ENCODE peak calls at places on chromosome 21, in eight cellular contexts. One of them, this sample, is unnamed.

GRCh38 chr21:26028183-26028582 is 142.4 kb downstream of the APP start:
- DNase-seq in NCI-H345: no peak
- DNase-seq in ovary: no peak
- DNase-seq in osteoblast: peak; percentile 69
- DNase-seq in AG08396: no peak
- DNase-seq in lung: no peak
- DNase-seq in retina: no peak
- DNase-seq in hippocampal formation: no peak
- DNase-seq in this sample: no peak

GRCh38 chr21:31316488-31317169 is 27.4 kb downstream of the TIAM1 start:
- DNase-seq in hippocampal formation: no peak
- DNase-seq in retina: no peak
- DNase-seq in osteoblast: no peak
- DNase-seq in AG08396: no peak
- DNase-seq in lung: no peak
- DNase-seq in ovary: no peak
- DNase-seq in NCI-H345: no peak
- DNase-seq in this sample: no peak

GRCh38 chr21:31283025-31283424 is 61.0 kb downstream of the TIAM1 start:
- DNase-seq in NCI-H345: no peak
- DNase-seq in ovary: no peak
- DNase-seq in retina: no peak
- DNase-seq in hippocampal formation: no peak
- DNase-seq in osteoblast: no peak
- DNase-seq in AG08396: no peak
- DNase-seq in lung: no peak
- DNase-seq in this sample: no peak

GRCh38 chr21:42063206-42063577 is 7.9 kb upstream of the UMODL1 start:
- DNase-seq in lung: peak; percentile 72
- DNase-seq in osteoblast: peak; percentile 85
- DNase-seq in ovary: no peak
- DNase-seq in NCI-H345: peak; percentile 93
- DNase-seq in hippocampal formation: no peak
- DNase-seq in retina: peak; percentile 61
- DNase-seq in AG08396: no peak
- DNase-seq in this sample: no peak

GRCh38 chr21:31557421-31557955 is 102.0 kb upstream of the SOD1 start:
- DNase-seq in AG08396: no peak
- DNase-seq in hippocampal formation: no peak
- DNase-seq in ovary: no peak
- DNase-seq in retina: peak; percentile 82
- DNase-seq in osteoblast: peak; percentile 58
- DNase-seq in lung: no peak
- DNase-seq in NCI-H345: peak; percentile 65
- DNase-seq in this sample: no peak

GRCh38 chr21:41387824-41388223 is 26.0 kb downstream of the MX2 start:
- DNase-seq in ovary: no peak
- DNase-seq in osteoblast: no peak
- DNase-seq in NCI-H345: no peak
- DNase-seq in retina: no peak
- DNase-seq in hippocampal formation: no peak
- DNase-seq in AG08396: no peak
- DNase-seq in lung: no peak
- DNase-seq in this sample: no peak

GRCh38 chr21:43916691-43917514 is 51.9 kb downstream of the AGPAT3 start:
- DNase-seq in osteoblast: peak; percentile 90
- DNase-seq in NCI-H345: no peak
- DNase-seq in lung: no peak
- DNase-seq in hippocampal formation: no peak
- DNase-seq in ovary: no peak
- DNase-seq in retina: no peak
- DNase-seq in AG08396: peak; percentile 63
- DNase-seq in this sample: no peak

GRCh38 chr21:46071082-46071481 is 26.8 kb upstream of the COL6A2 start:
- DNase-seq in osteoblast: no peak
- DNase-seq in ovary: no peak
- DNase-seq in retina: no peak
- DNase-seq in AG08396: no peak
- DNase-seq in hippocampal formation: no peak
- DNase-seq in lung: no peak
- DNase-seq in NCI-H345: no peak
- DNase-seq in this sample: peak; percentile 52

GRCh38 chr21:45460611-45461368 is 55.8 kb downstream of the COL18A1 start:
- DNase-seq in hippocampal formation: no peak
- DNase-seq in NCI-H345: no peak
- DNase-seq in ovary: no peak
- DNase-seq in AG08396: peak; percentile 85
- DNase-seq in retina: no peak
- DNase-seq in osteoblast: peak; percentile 99
- DNase-seq in lung: no peak
- DNase-seq in this sample: no peak

GRCh38 chr21:45981641-45982255 is at the start of gene COL6A1:
- DNase-seq in lung: no peak
- DNase-seq in NCI-H345: peak; percentile 48
- DNase-seq in retina: peak; percentile 85
- DNase-seq in hippocampal formation: no peak
- DNase-seq in osteoblast: peak; percentile 98
- DNase-seq in ovary: peak; percentile 83
- DNase-seq in AG08396: peak; percentile 91
- DNase-seq in this sample: no peak

GRCh38 chr21:35475768-35476167 is 426.7 kb upstream of the RUNX1 start:
- DNase-seq in osteoblast: peak; percentile 54
- DNase-seq in ovary: no peak
- DNase-seq in retina: no peak
- DNase-seq in hippocampal formation: no peak
- DNase-seq in AG08396: no peak
- DNase-seq in NCI-H345: no peak
- DNase-seq in lung: no peak
- DNase-seq in this sample: no peak

GRCh38 chr21:14520535-14520934 is 25.6 kb downstream of the SAMSN1 start:
- DNase-seq in NCI-H345: no peak
- DNase-seq in lung: no peak
- DNase-seq in retina: no peak
- DNase-seq in AG08396: no peak
- DNase-seq in ovary: no peak
- DNase-seq in hippocampal formation: no peak
- DNase-seq in osteoblast: no peak
- DNase-seq in this sample: no peak

GRCh38 chr21:35505067-35505466 is 456.0 kb upstream of the RUNX1 start:
- DNase-seq in NCI-H345: no peak
- DNase-seq in osteoblast: peak; percentile 31
- DNase-seq in hippocampal formation: no peak
- DNase-seq in lung: no peak
- DNase-seq in AG08396: no peak
- DNase-seq in ovary: no peak
- DNase-seq in retina: no peak
- DNase-seq in this sample: no peak

GRCh38 chr21:45359451-45360217 is 45.3 kb upstream of the COL18A1 start:
- DNase-seq in AG08396: no peak
- DNase-seq in hippocampal formation: no peak
- DNase-seq in NCI-H345: no peak
- DNase-seq in lung: no peak
- DNase-seq in retina: no peak
- DNase-seq in osteoblast: no peak
- DNase-seq in ovary: no peak
- DNase-seq in this sample: no peak

GRCh38 chr21:36239585-36239984 is 80.4 kb upstream of the MORC3 start:
- DNase-seq in AG08396: no peak
- DNase-seq in hippocampal formation: no peak
- DNase-seq in NCI-H345: no peak
- DNase-seq in osteoblast: no peak
- DNase-seq in retina: no peak
- DNase-seq in ovary: no peak
- DNase-seq in lung: no peak
- DNase-seq in this sample: no peak

GRCh38 chr21:41673596-41674335 is 93.1 kb downstream of the RIPK4 start:
- DNase-seq in ovary: no peak
- DNase-seq in lung: no peak
- DNase-seq in retina: no peak
- DNase-seq in NCI-H345: no peak
- DNase-seq in AG08396: no peak
- DNase-seq in hippocampal formation: no peak
- DNase-seq in osteoblast: no peak
- DNase-seq in this sample: no peak

GRCh38 chr21:45276620-45277019 is 11.1 kb downstream of the POFUT2 start:
- DNase-seq in ovary: peak; percentile 19
- DNase-seq in hippocampal formation: no peak
- DNase-seq in AG08396: no peak
- DNase-seq in retina: no peak
- DNase-seq in lung: no peak
- DNase-seq in NCI-H345: no peak
- DNase-seq in osteoblast: peak; percentile 62
- DNase-seq in this sample: no peak

GRCh38 chr21:18622383-18622782 is 218.8 kb upstream of the TMPRSS15 start:
- DNase-seq in NCI-H345: no peak
- DNase-seq in AG08396: no peak
- DNase-seq in hippocampal formation: no peak
- DNase-seq in lung: no peak
- DNase-seq in retina: no peak
- DNase-seq in osteoblast: no peak
- DNase-seq in ovary: no peak
- DNase-seq in this sample: no peak

GRCh38 chr21:41692216-41692615 is 74.6 kb downstream of the RIPK4 start:
- DNase-seq in hippocampal formation: no peak
- DNase-seq in osteoblast: no peak
- DNase-seq in NCI-H345: no peak
- DNase-seq in AG08396: no peak
- DNase-seq in retina: no peak
- DNase-seq in lung: no peak
- DNase-seq in ovary: no peak
- DNase-seq in this sample: no peak

GRCh38 chr21:34933609-34934345 is 115.3 kb downstream of the RUNX1 start:
- DNase-seq in retina: no peak
- DNase-seq in NCI-H345: no peak
- DNase-seq in ovary: no peak
- DNase-seq in hippocampal formation: no peak
- DNase-seq in AG08396: no peak
- DNase-seq in osteoblast: no peak
- DNase-seq in lung: no peak
- DNase-seq in this sample: no peak

GRCh38 chr21:27077501-27077900 is 110.6 kb upstream of the ADAMTS5 start:
- DNase-seq in ovary: no peak
- DNase-seq in NCI-H345: no peak
- DNase-seq in AG08396: no peak
- DNase-seq in osteoblast: no peak
- DNase-seq in hippocampal formation: no peak
- DNase-seq in lung: no peak
- DNase-seq in retina: no peak
- DNase-seq in this sample: no peak

GRCh38 chr21:40056031-40056430 is 188.8 kb downstream of the PCP4 start:
- DNase-seq in hippocampal formation: no peak
- DNase-seq in ovary: no peak
- DNase-seq in osteoblast: no peak
- DNase-seq in lung: no peak
- DNase-seq in retina: no peak
- DNase-seq in AG08396: no peak
- DNase-seq in NCI-H345: no peak
- DNase-seq in this sample: no peak

GRCh38 chr21:45137612-45137937 is 63.2 kb downstream of the ADARB1 start:
- DNase-seq in lung: no peak
- DNase-seq in NCI-H345: no peak
- DNase-seq in hippocampal formation: no peak
- DNase-seq in ovary: no peak
- DNase-seq in osteoblast: no peak
- DNase-seq in retina: no peak
- DNase-seq in AG08396: no peak
- DNase-seq in this sample: no peak

GRCh38 chr21:44444286-44444931 is 10.9 kb upstream of the LRRC3 start:
- DNase-seq in ovary: peak; percentile 7
- DNase-seq in NCI-H345: no peak
- DNase-seq in AG08396: no peak
- DNase-seq in hippocampal formation: no peak
- DNase-seq in osteoblast: peak; percentile 64
- DNase-seq in lung: no peak
- DNase-seq in retina: no peak
- DNase-seq in this sample: no peak

This sample was measured in right atrium auricular region.